ENCODE peak calls at places on chromosome 1, in five cellular contexts. Q is small intestine, P is T-helper 2 cell, E is fibroblast of pulmonary artery, X is posterior cingulate gyrus. I is an unnamed sample.

GRCh38 chr1:237250055-237250454 is 208.1 kb downstream of the RYR2 start:
- DNase-seq in Q (no peak), P (no peak), E (no peak), X (no peak), I (no peak)

GRCh38 chr1:242824435-242824834 is 299.9 kb upstream of the PLD5 start:
- DNase-seq in Q (no peak), P (no peak), E (peak), X (no peak), I (no peak)

GRCh38 chr1:6180215-6180577 is at the start of gene CHD5:
- DNase-seq in Q (no peak), P (no peak), E (no peak), X (no peak), I (no peak)

GRCh38 chr1:94803517-94804441 is 16.4 kb upstream of the SLC44A3 start:
- DNase-seq in Q (no peak), P (no peak), E (peak), X (peak), I (no peak)

GRCh38 chr1:43982798-43983197 is 3.8 kb downstream of the B4GALT2 start:
- DNase-seq in Q (no peak), P (no peak), E (no peak), X (no peak), I (no peak)

GRCh38 chr1:115447672-115448071 is 109.6 kb upstream of the NGF start:
- DNase-seq in Q (no peak), P (no peak), E (no peak), X (no peak), I (no peak)

GRCh38 chr1:12184008-12184681 is 17.4 kb downstream of the TNFRSF1B start:
- DNase-seq in Q (no peak), P (no peak), E (peak), X (peak), I (no peak)

GRCh38 chr1:5959667-5960230 is 32.5 kb downstream of the NPHP4 start:
- DNase-seq in Q (no peak), P (no peak), E (no peak), X (no peak), I (no peak)

GRCh38 chr1:108686609-108687313 is 5.3 kb upstream of the PRPF38B start:
- DNase-seq in Q (no peak), P (no peak), E (peak), X (no peak), I (no peak)

GRCh38 chr1:117034791-117035290 is 25.3 kb upstream of the TTF2 start:
- DNase-seq in Q (no peak), P (no peak), E (no peak), X (no peak), I (no peak)

GRCh38 chr1:160376525-160377131 is 9.8 kb downstream of the NHLH1 start:
- DNase-seq in Q (peak), P (no peak), E (peak), X (no peak), I (peak)

GRCh38 chr1:217274927-217275616 is 355.8 kb downstream of the GPATCH2 start:
- DNase-seq in Q (no peak), P (no peak), E (peak), X (no peak), I (no peak)